ENCODE peak calls at places on chromosome 18, in nine cellular contexts. O, X, U, B, Z, Q, H, R and K are unnamed samples.

GRCh38 chr18:59357928-59358327 is 1.1 kb downstream of the LMAN1 start:
- DNase-seq in Z (peak; percentile 75), O (peak; percentile 88), R (no peak), H (peak; percentile 74), U (peak; percentile 65), X (peak; percentile 92), Q (peak; percentile 77), B (peak; percentile 50), K (no peak)

GRCh38 chr18:54444309-54444914 is 86.7 kb downstream of the C18orf54 start:
- DNase-seq in U (peak; percentile 67), Q (peak; percentile 74), B (peak; percentile 48), O (peak; percentile 66), R (no peak), Z (peak; percentile 55), H (peak; percentile 51), X (peak; percentile 61), K (no peak)

GRCh38 chr18:48098538-48098937 is 168.1 kb upstream of the SMAD2 start:
- DNase-seq in Z (no peak), B (no peak), X (no peak), Q (no peak), R (no peak), H (no peak), U (no peak), O (no peak), K (no peak)

GRCh38 chr18:42915240-42915791 is 200.2 kb downstream of the RIT2 start:
- DNase-seq in X (no peak), O (no peak), H (no peak), B (no peak), Z (no peak), U (no peak), R (no peak), Q (no peak), K (no peak)

GRCh38 chr18:77119851-77120491 is 12.6 kb downstream of the MBP start:
- DNase-seq in U (no peak), R (no peak), Z (no peak), O (no peak), Q (no peak), X (no peak), H (no peak), B (no peak), K (no peak)

GRCh38 chr18:78984941-78985784 is 5.5 kb downstream of the SALL3 start:
- DNase-seq in Z (no peak), X (no peak), H (no peak), U (no peak), O (peak; percentile 25), Q (peak; percentile 46), B (no peak), R (no peak), K (no peak)

GRCh38 chr18:79203017-79203605 is 133.9 kb downstream of the ATP9B start:
- DNase-seq in B (no peak), R (peak; percentile 16), O (peak; percentile 71), Z (peak; percentile 2), Q (peak; percentile 39), X (peak; percentile 50), H (peak; percentile 6), U (no peak), K (no peak)

GRCh38 chr18:12928149-12928548 is 19.7 kb upstream of the SEH1L start:
- DNase-seq in X (no peak), R (no peak), B (no peak), O (no peak), Z (no peak), H (no peak), Q (no peak), U (peak; percentile 24), K (no peak)

GRCh38 chr18:54607213-54607934 is 16.3 kb downstream of the DYNAP start:
- DNase-seq in Z (no peak), R (no peak), H (no peak), U (no peak), Q (peak; percentile 35), B (no peak), O (peak; percentile 5), X (peak; percentile 1), K (no peak)

GRCh38 chr18:46278481-46279465 is 174.6 kb downstream of the HAUS1 start:
- DNase-seq in U (peak; percentile 37), Q (peak; percentile 71), B (peak; percentile 65), O (peak; percentile 74), R (no peak), X (peak; percentile 74), H (peak; percentile 69), Z (peak; percentile 68), K (no peak)

GRCh38 chr18:40529478-40529877 is 1425.6 kb upstream of the PIK3C3 start:
- DNase-seq in U (peak; percentile 18), B (peak; percentile 2), R (no peak), H (no peak), O (peak; percentile 7), Q (peak; percentile 25), X (peak; percentile 16), Z (no peak), K (no peak)

GRCh38 chr18:49227456-49227855 is 233.0 kb downstream of the DYM start:
- DNase-seq in U (no peak), O (peak; percentile 15), R (peak; percentile 3), X (no peak), Q (no peak), Z (no peak), H (no peak), B (no peak), K (no peak)

GRCh38 chr18:54850598-54850997 is 22.3 kb downstream of the RAB27B start:
- DNase-seq in R (no peak), Q (no peak), B (no peak), X (no peak), O (no peak), U (no peak), Z (no peak), H (no peak), K (no peak)

GRCh38 chr18:41695441-41695840 is 259.6 kb upstream of the PIK3C3 start:
- DNase-seq in Z (no peak), R (no peak), O (peak; percentile 31), H (no peak), Q (peak; percentile 6), B (no peak), U (peak; percentile 32), X (no peak), K (no peak)

GRCh38 chr18:49342690-49343089 is 117.8 kb downstream of the DYM start:
- DNase-seq in Z (no peak), H (no peak), U (peak; percentile 6), Q (no peak), R (no peak), X (peak; percentile 26), B (no peak), O (no peak), K (no peak)